ENCODE peak calls at places on chromosome 1, in seven cellular contexts. O is GM12878, W is stomach, E is ovary, Y is right lobe of liver, D is tibial nerve, Z is heart left ventricle. H is an unnamed sample. For H3K4me1 and H3K36me3, the result is how much of the 10 kb centered on the place peaks cover.

GRCh38 chr1:165871311-165872067 is 44.1 kb downstream of the UCK2 start:
- DNase-seq in W (peak), D (no peak), E (no peak), Y (peak), O (peak), Z (peak), H (peak)

GRCh38 chr1:225441314-225442119 is 13.7 kb upstream of the LBR start:
- DNase-seq in Y (no peak), Z (no peak), D (no peak), E (no peak), O (no peak), W (no peak), H (no peak)

GRCh38 chr1:207461649-207462048 is 7.5 kb downstream of the CR2 start:
- DNase-seq in W (no peak), Z (no peak), D (no peak), O (no peak), E (no peak), Y (no peak), H (no peak)

GRCh38 chr1:242005866-242006565 is 7.1 kb upstream of the MAP1LC3C start:
- DNase-seq in E (no peak), Z (no peak), O (no peak), Y (no peak), D (no peak), W (no peak), H (no peak)

GRCh38 chr1:204465469-204466415 is 28.9 kb downstream of the PIK3C2B start:
- DNase-seq in O (peak), E (no peak), Z (peak), W (no peak), D (no peak), Y (no peak), H (no peak)

GRCh38 chr1:217534566-217534965 is 96.3 kb downstream of the GPATCH2 start:
- DNase-seq in D (no peak), E (no peak), O (no peak), W (no peak), Y (no peak), Z (no peak), H (no peak)

GRCh38 chr1:25167269-25168192 is 64.8 kb downstream of the SYF2 start:
- DNase-seq in E (no peak), O (no peak), D (no peak), W (no peak), Y (no peak), Z (no peak), H (no peak)

GRCh38 chr1:37828410-37829074 is 20.5 kb upstream of the YRDC start:
- DNase-seq in Z (no peak), W (no peak), O (no peak), Y (no peak), D (no peak), E (no peak), H (no peak)

GRCh38 chr1:3251099-3251809 is 182.3 kb downstream of the PRDM16 start:
- DNase-seq in Y (no peak), Z (no peak), O (no peak), W (no peak), D (no peak), E (no peak), H (no peak)

GRCh38 chr1:53583903-53584210 is 124.7 kb downstream of the DMRTB1 start:
- DNase-seq in O (no peak), Y (no peak), W (no peak), Z (no peak), E (no peak), D (no peak), H (no peak)

GRCh38 chr1:14739433-14739832 is 140.9 kb downstream of the KAZN start:
- DNase-seq in O (no peak), W (no peak), E (no peak), Y (no peak), Z (no peak), D (no peak), H (no peak)

GRCh38 chr1:187264995-187265602 is 436.4 kb downstream of the PLA2G4A start:
- DNase-seq in Y (no peak), O (no peak), W (no peak), Z (no peak), D (no peak), E (peak), H (peak)

GRCh38 chr1:245822997-245823396 is 668.2 kb downstream of the KIF26B start:
- DNase-seq in Y (no peak), Z (no peak), W (no peak), E (no peak), O (no peak), D (no peak), H (no peak)

GRCh38 chr1:93904228-93904627 is 5.0 kb downstream of the GCLM start:
- DNase-seq in Z (no peak), O (no peak), E (no peak), W (no peak), Y (no peak), D (no peak), H (no peak)

GRCh38 chr1:198024782-198025181 is 107.6 kb downstream of the LHX9 start:
- DNase-seq in Y (no peak), W (no peak), E (no peak), Z (no peak), D (no peak), O (no peak), H (peak)

GRCh38 chr1:175400811-175401210 is 208.2 kb upstream of the KIAA0040 start:
- DNase-seq in O (no peak), Z (no peak), W (no peak), D (no peak), Y (no peak), E (no peak), H (no peak)

GRCh38 chr1:160681067-160681890 is 30.3 kb downstream of the CD48 start:
- DNase-seq in W (peak), O (no peak), E (peak), Y (peak), D (no peak), Z (peak), H (peak)

GRCh38 chr1:35769188-35769758 is 505 bp downstream of the CLSPN start:
- DNase-seq in D (peak), W (peak), O (peak), E (peak), Z (peak), Y (peak), H (peak)

GRCh38 chr1:231600461-231600976 is 26.1 kb upstream of the DISC1 start:
- DNase-seq in Z (no peak), D (no peak), W (no peak), Y (no peak), E (no peak), O (no peak), H (no peak)

GRCh38 chr1:235397733-235398132 is 30.5 kb downstream of the TBCE start:
- DNase-seq in Z (no peak), O (no peak), E (no peak), Y (no peak), D (no peak), W (no peak), H (peak)

GRCh38 chr1:18010408-18010807 is 97.2 kb upstream of the IGSF21 start:
- DNase-seq in D (no peak), Y (no peak), E (no peak), O (no peak), W (no peak), Z (no peak), H (no peak)

GRCh38 chr1:225700164-225700740 is 47.3 kb upstream of the ENAH start:
- DNase-seq in E (no peak), D (no peak), O (no peak), Y (no peak), Z (no peak), W (no peak), H (no peak)

GRCh38 chr1:209895709-209896108 is 42.3 kb upstream of the SYT14 start:
- DNase-seq in O (no peak), W (no peak), E (no peak), Z (no peak), D (no peak), Y (no peak), H (no peak)

GRCh38 chr1:33429846-33430750 is 797 bp downstream of the PHC2 start:
- DNase-seq in D (no peak), Z (peak), E (peak), O (no peak), W (peak), Y (peak), H (peak)

GRCh38 chr1:9324246-9325096 is 31.8 kb downstream of the SPSB1 start:
- DNase-seq in E (no peak), W (no peak), D (no peak), O (no peak), Y (no peak), Z (no peak), H (no peak)

GRCh38 chr1:160370561-160371345 is 3.9 kb downstream of the NHLH1 start:
- DNase-seq in O (no peak), Z (no peak), W (no peak), D (no peak), E (no peak), Y (no peak), H (no peak)

GRCh38 chr1:168918860-168919741 is 187.4 kb upstream of the ATP1B1 start:
- DNase-seq in O (no peak), Y (no peak), E (no peak), W (no peak), Z (no peak), D (no peak), H (no peak)

GRCh38 chr1:59502009-59502691 is 205.3 kb downstream of the FGGY start:
- DNase-seq in E (no peak), Y (no peak), D (no peak), O (no peak), W (no peak), Z (no peak), H (peak)

GRCh38 chr1:2416403-2416802 is 4.0 kb upstream of the PEX10 start:
- DNase-seq in W (peak), Y (no peak), E (no peak), O (no peak), Z (no peak), D (no peak), H (no peak)

GRCh38 chr1:17168480-17168878 is 36.4 kb upstream of the PADI1 start:
- DNase-seq in Z (no peak), O (no peak), D (no peak), E (no peak), W (no peak), Y (no peak), H (no peak)

GRCh38 chr1:222711319-222712252 is 705 bp downstream of the AIDA start:
- DNase-seq in Y (peak), W (peak), D (peak), E (peak), Z (peak), O (no peak), H (peak)

GRCh38 chr1:222716393-222716792 is 4.0 kb downstream of the BROX start:
- DNase-seq in O (no peak), W (no peak), Y (no peak), D (no peak), E (no peak), Z (no peak), H (no peak)

GRCh38 chr1:222713091-222714012 is 988 bp downstream of the BROX start:
- DNase-seq in Z (peak), W (peak), O (peak), Y (peak), D (peak), E (peak), H (peak)

GRCh38 chr1:222709700-222710153 is 2.6 kb downstream of the AIDA start:
- DNase-seq in Y (no peak), Z (no peak), D (no peak), W (no peak), E (no peak), O (no peak), H (no peak)

DNA sequence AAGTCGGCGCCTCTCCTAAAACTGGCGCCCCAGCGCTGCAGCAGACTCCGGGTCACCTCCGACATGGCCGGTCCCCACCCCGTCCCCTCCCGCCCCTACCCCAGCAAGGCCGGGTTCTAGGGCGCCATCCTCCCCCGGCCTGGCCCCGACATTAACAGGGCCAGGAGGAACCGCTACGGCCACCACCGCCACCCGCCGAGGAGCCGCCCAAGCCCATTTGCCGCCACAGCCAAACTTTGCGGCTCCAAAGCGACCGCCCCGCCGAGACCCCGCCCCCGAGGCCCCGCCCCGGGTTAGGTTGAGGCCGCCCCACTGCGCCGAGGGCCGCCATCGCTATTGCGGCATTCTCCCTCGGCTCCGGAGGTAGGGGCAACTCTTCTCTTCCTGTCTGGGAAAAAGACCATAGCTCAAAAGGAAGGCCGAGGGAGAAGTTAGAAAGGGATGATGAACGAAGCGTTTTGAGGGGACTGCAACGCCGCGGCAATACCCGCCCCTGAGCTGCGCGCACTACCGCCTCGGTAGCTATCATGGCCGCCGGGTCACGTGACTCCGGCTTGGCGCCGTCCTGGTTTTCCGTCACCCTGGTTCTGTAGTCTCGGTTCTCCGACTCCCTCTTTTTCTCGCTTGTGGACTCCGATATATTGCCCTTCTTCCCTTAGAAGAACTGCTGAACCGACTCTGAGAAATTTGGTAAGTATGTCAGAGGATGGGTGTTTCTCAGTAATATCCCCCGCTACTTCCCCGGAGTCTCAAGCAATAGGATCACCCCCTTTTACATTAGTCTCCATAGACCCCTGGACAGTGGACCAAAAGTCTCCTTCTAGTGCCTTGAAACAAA is at the start of the genes AIDA and BROX:
- DNase-seq in O (no peak), E (peak), Y (peak), W (peak), Z (peak), D (peak), H (peak)
- TF ChIP-seq POLR2A in O (peak), E (no peak), Y (peak), W (no peak), Z (no peak), D (no peak), H (peak)

DNA sequence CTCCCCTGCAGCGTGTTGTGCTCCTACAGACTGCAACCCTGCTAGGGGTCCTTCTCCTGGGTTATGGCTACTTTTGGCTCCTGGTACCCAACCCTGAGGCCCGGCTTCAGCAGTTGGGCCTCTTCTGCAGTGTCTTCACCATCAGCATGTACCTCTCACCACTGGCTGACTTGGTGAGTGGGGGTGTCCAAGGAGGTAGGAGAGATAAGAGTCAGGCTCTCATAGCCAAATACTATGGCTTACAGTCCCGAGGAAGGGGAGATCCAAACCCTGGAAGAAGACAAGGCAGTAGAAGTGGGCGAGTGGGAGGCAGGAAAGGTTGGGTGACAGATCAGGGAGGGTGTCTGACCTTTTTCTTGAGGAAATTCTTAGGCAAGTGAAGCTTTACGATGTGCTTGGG is 1.9 kb downstream of the SLC50A1 start:
- DNase-seq in Z (no peak), W (no peak), O (no peak), Y (no peak), D (no peak), E (no peak), H (no peak)
- H3K4me1 ChIP-seq in Z (half or more), W (under half), O (under half), Y (under half), D (under half), E (under half), H (under half)

GRCh38 chr1:223515416-223515815 is 122.2 kb downstream of the CCDC185 start:
- DNase-seq in E (no peak), W (no peak), D (no peak), O (no peak), Z (no peak), Y (no peak), H (no peak)
- H3K36me3 ChIP-seq in E (under half), W (under half), D (under half), O (under half), Z (under half), Y (under half), H (under half)

DNA sequence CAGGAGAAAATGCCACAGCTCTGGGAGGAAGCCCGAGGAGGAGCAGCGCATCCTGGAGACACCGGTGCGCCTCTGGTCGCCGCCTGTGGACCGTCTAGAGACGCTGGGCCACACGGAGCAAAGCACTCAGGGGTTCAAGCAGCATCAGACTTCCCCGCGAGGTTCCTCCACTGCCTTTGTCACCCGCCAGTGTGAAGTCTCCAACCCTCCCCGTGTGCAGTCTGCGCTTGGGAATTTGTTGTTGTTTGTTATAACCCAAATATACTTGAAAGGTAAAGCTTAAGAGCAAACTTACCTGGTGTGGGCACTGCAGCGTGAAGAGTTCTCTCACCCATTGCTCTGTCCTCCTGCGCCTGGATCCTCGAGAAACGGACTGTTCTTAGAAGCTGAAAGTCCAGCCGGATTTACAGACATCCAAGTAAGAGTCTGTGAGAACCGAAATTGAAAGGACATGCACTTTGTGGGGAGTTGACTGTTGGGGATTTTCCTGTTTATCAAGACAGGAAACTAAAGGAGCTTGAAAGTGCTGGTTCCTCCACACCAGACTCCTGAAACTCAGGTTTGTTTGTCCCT is at the start of gene GBP4:
- DNase-seq in Z (peak), Y (peak), O (peak), W (peak), D (no peak), E (peak), H (peak)
- TF ChIP-seq POLR2A in Z (no peak), Y (no peak), O (no peak), W (no peak), D (no peak), E (no peak), H (peak)

DNA sequence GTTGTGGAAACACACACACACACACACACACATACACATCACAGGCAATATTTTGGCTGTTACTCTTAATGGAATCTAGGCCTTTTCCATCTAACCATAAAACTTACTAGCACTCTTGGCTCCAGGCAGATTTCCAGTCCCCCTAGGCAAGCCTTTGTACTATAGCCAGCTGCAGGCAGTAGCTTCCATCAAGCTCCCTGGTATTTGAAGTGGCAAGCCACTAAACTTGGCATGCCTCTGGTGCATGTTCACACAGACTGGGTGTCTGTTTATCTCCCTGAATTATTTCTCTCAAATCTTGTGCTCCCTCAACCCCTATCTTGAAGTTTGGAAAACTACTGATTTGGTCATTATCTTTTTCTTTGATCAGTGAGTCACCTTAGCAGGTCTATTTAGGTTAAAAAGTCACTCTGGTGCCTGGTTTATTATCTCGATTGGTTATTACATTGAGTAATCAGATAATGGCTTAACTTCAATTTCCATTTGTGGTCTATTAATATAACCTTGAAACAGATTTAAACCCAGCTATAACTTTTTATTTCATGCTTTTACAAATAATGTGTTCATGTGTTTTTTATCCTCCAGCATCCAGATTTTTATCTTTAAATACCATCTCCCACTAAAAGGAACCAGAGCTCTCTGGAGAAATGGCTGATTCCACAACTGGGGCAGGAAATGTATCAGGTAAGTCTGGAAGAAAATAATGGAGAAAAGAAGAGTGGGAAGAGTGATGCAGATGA is 2.7 kb upstream of the RBM15 start:
- DNase-seq in E (no peak), Z (peak), W (no peak), Y (no peak), D (no peak), O (no peak), H (peak)
- H3K4me1 ChIP-seq in E (under half), Z (under half), W (under half), Y (under half), D (under half), O (under half), H (under half)

GRCh38 chr1:201142854-201143725 is 11.2 kb downstream of the TMEM9 start:
- DNase-seq in Y (no peak), E (peak), W (no peak), O (no peak), D (no peak), Z (no peak), H (no peak)
- H3K36me3 ChIP-seq in Y (under half), E (under half), W (half or more), O (under half), D (under half), Z (half or more), H (under half)

GRCh38 chr1:203325418-203326091 is 20.2 kb downstream of the BTG2 start:
- DNase-seq in E (peak), D (peak), Y (peak), O (no peak), W (peak), Z (peak), H (peak)

GRCh38 chr1:203323587-203323986 is 18.3 kb downstream of the BTG2 start:
- DNase-seq in W (no peak), D (peak), E (no peak), Y (no peak), Z (no peak), O (no peak), H (no peak)

GRCh38 chr1:203324103-203325003 is 19.0 kb downstream of the BTG2 start:
- DNase-seq in O (no peak), Z (peak), D (no peak), W (no peak), E (peak), Y (no peak), H (no peak)

GRCh38 chr1:203326830-203327683 is 21.7 kb downstream of the BTG2 start:
- DNase-seq in Z (peak), D (peak), Y (peak), O (peak), W (peak), E (peak), H (peak)

GRCh38 chr1:203325004-203325417 is 19.7 kb downstream of the BTG2 start:
- DNase-seq in W (no peak), O (peak), D (no peak), E (no peak), Z (no peak), Y (no peak), H (no peak)
- TF ChIP-seq POLR2A in W (no peak), O (peak), D (no peak), E (no peak), Z (no peak), Y (no peak), H (no peak)

H was measured in adrenal gland.